ENCODE peak calls at places on chromosomes 12 and 14, in four cellular contexts. H, Y, L and N are unnamed samples.
A peak's percentile ranks its signal among the peaks of the same experiment; 100 is the strongest.

GRCh38 chr12:98465505-98465904 is 49.9 kb upstream of the TMPO start:
- DNase-seq in H (no peak), Y (no peak), L (no peak), N (no peak)

GRCh38 chr14:24612186-24612585 is 2.7 kb upstream of the GZMH start:
- DNase-seq in H (no peak), Y (peak; percentile 58), L (no peak), N (no peak)

GRCh38 chr12:69658203-69658602 is 40.9 kb downstream of the BEST3 start:
- DNase-seq in H (no peak), Y (no peak), L (no peak), N (no peak)

GRCh38 chr12:88185988-88186387 is 43.9 kb downstream of the TMTC3 start:
- DNase-seq in H (peak; percentile 1), Y (no peak), L (no peak), N (no peak)

GRCh38 chr14:20418501-20418909 is 5.2 kb upstream of the TEP1 start:
- DNase-seq in H (no peak), Y (peak; percentile 86), L (no peak), N (no peak)

GRCh38 chr14:101250948-101251811 is 310.1 kb upstream of the DIO3 start:
- DNase-seq in H (no peak), Y (no peak), L (no peak), N (no peak)

GRCh38 chr12:64039285-64039871 is 182.7 kb downstream of the KICS2 start:
- DNase-seq in H (no peak), Y (no peak), L (no peak), N (peak; percentile 38)

GRCh38 chr12:133203344-133204263 is 22.3 kb downstream of the ZNF268 start:
- DNase-seq in H (no peak), Y (no peak), L (no peak), N (no peak)

GRCh38 chr12:112862570-112863137 is 44.1 kb upstream of the OAS1 start:
- DNase-seq in H (no peak), Y (no peak), L (no peak), N (no peak)

GRCh38 chr12:54560374-54560858 is 11.0 kb downstream of the PDE1B start:
- DNase-seq in H (peak; percentile 21), Y (no peak), L (peak; percentile 98), N (no peak)

GRCh38 chr14:75273272-75274044 is 5.2 kb upstream of the FOS start:
- DNase-seq in H (no peak), Y (no peak), L (no peak), N (no peak)

GRCh38 chr12:123269980-123270379 is 1.7 kb downstream of the CDK2AP1 start:
- DNase-seq in H (no peak), Y (peak; percentile 92), L (no peak), N (no peak)

GRCh38 chr12:115190191-115190590 is 506.2 kb upstream of the TBX3 start:
- DNase-seq in H (no peak), Y (no peak), L (no peak), N (no peak)

GRCh38 chr12:92136883-92137582 is 8.6 kb downstream of the BTG1 start:
- DNase-seq in H (peak; percentile 49), Y (peak; percentile 65), L (no peak), N (no peak)

GRCh38 chr14:100617715-100618693 is 30.8 kb upstream of the BEGAIN start:
- DNase-seq in H (no peak), Y (no peak), L (no peak), N (no peak)

GRCh38 chr14:73785834-73786631 is 65.6 kb upstream of the PTGR2 start:
- DNase-seq in H (peak; percentile 46), Y (peak; percentile 95), L (peak; percentile 49), N (no peak)

GRCh38 chr12:49527361-49528130 is 11.3 kb upstream of the KCNH3 start:
- DNase-seq in H (no peak), Y (no peak), L (no peak), N (no peak)

GRCh38 chr14:93332853-93333630 is at the start of gene BTBD7:
- DNase-seq in H (peak; percentile 90), Y (peak; percentile 90), L (peak; percentile 94), N (peak; percentile 68)

GRCh38 chr14:69038449-69039286 is 59.6 kb upstream of the ACTN1 start:
- DNase-seq in H (no peak), Y (no peak), L (no peak), N (no peak)

GRCh38 chr12:111753144-111753881 is 13.4 kb upstream of the ALDH2 start:
- DNase-seq in H (peak; percentile 2), Y (peak; percentile 53), L (peak; percentile 86), N (no peak)

GRCh38 chr12:29581641-29582040 is 84.2 kb upstream of the OVCH1 start:
- DNase-seq in H (no peak), Y (no peak), L (no peak), N (peak; percentile 39)

GRCh38 chr14:97402279-97402678 is 605.1 kb downstream of the VRK1 start:
- DNase-seq in H (no peak), Y (no peak), L (no peak), N (no peak)

GRCh38 chr12:112185093-112185923 is 59.9 kb downstream of the TRAFD1 start:
- DNase-seq in H (no peak), Y (no peak), L (no peak), N (no peak)

GRCh38 chr12:131818821-131819585 is 9.2 kb upstream of the MMP17 start:
- DNase-seq in H (no peak), Y (peak; percentile 54), L (no peak), N (no peak)

GRCh38 chr12:2057041-2057792 is 4.4 kb downstream of the CACNA1C start:
- DNase-seq in H (peak; percentile 34), Y (peak; percentile 56), L (peak; percentile 47), N (peak; percentile 7)

GRCh38 chr12:7059780-7060179 is 738 bp upstream of the C1S start:
- DNase-seq in H (no peak), Y (no peak), L (no peak), N (no peak)

GRCh38 chr12:96263449-96263902 is 69.3 kb downstream of the ELK3 start:
- DNase-seq in H (no peak), Y (peak; percentile 90), L (no peak), N (no peak)

GRCh38 chr12:108629824-108630476 is 3.7 kb downstream of the SELPLG start:
- DNase-seq in H (no peak), Y (peak; percentile 21), L (peak; percentile 90), N (no peak)

GRCh38 chr14:21092147-21093011 is 6.1 kb downstream of the ZNF219 start:
- DNase-seq in H (peak; percentile 40), Y (peak; percentile 72), L (peak; percentile 75), N (peak; percentile 82)

GRCh38 chr12:102016472-102016871 is 45.3 kb downstream of the WASHC3 start:
- DNase-seq in H (no peak), Y (no peak), L (no peak), N (no peak)

GRCh38 chr14:32417956-32418552 is 89.0 kb downstream of the AKAP6 start:
- DNase-seq in H (no peak), Y (no peak), L (no peak), N (no peak)

GRCh38 chr14:90828642-90829487 is 12.6 kb upstream of the TTC7B start:
- DNase-seq in H (no peak), Y (no peak), L (no peak), N (no peak)

GRCh38 chr12:104903648-104904423 is 54.3 kb downstream of the SLC41A2 start:
- DNase-seq in H (no peak), Y (peak; percentile 41), L (no peak), N (no peak)
- TF ChIP-seq TCF7L2 in H (no peak), Y (no peak), L (no peak), N (no peak)

GRCh38 chr12:20314325-20314724 is 54.0 kb upstream of the PDE3A start:
- DNase-seq in H (no peak), Y (no peak), L (no peak), N (no peak)

GRCh38 chr12:20305470-20305869 is 62.9 kb upstream of the PDE3A start:
- DNase-seq in H (no peak), Y (no peak), L (no peak), N (no peak)

DNA sequence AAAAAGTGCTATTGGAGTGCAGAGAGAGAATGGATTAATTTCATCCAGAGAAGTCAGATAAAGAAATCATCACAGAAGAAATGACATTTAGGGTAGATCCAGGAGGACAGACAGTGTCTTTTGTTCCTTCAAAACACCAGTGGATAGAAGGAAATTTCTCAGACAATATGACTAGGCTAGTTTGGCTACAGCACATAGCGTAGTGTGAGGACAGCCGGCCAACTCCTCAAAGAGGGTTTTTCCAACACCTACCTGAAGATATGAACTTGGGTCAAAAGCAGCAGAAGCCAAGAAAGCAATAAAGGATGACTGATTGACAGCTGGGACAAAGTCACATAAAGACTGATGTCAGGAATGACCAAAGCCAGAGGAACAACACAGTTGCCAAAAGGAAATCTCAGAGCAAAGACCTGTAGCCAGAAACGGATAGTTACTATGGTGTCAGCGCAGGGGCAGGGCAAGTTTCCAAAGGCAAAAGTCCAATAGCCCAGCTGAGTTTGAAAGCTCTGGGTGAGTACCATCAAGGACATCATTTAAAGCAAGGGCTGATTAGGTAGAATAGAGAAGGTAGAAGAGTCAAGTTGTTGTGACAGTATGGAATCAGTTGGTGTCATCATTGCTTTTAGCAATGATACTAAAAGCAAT is 58.7 kb upstream of the PDE3A start:
- DNase-seq in H (no peak), Y (no peak), L (no peak), N (no peak)
- H3K4me3 ChIP-seq in H (no peak overlapping the region), Y (no peak overlapping the region), L (no peak overlapping the region), N (no peak overlapping the region)

DNA sequence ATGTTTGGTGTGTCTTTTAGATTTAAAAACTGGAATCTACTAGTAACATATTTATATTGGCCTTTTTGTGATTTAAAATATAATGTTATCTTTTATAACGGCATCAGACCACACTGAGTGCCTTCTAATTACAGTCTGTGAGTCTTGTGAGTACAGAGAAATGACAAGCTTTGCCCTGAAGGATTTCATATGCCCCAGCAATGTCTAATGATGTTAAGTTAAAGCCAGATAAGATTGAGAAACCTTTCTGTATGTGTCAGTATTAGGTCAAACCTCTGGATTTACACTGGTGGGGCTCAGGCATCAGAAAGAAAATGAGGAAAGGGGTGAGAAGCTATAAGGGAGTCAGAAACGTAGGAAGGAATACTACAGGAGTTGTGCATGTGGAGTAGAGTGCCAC is 25.2 kb downstream of the PLEKHA5 start:
- DNase-seq in H (no peak), Y (no peak), L (no peak), N (no peak)
- H3K4me1 ChIP-seq in H (no peaks in the 10 kb centered on the region), Y (peaks cover 6% of the 10 kb centered on the region), L (no peaks in the 10 kb centered on the region), N (no peaks in the 10 kb centered on the region)

GRCh38 chr12:76450690-76451089 is 102.5 kb upstream of the BBS10 start:
- DNase-seq in H (peak; percentile 74), Y (no peak), L (peak; percentile 11), N (no peak)
- TF ChIP-seq TCF7L2 in H (no peak), Y (no peak), L (no peak), N (no peak)

GRCh38 chr12:80400591-80400991 is 43.4 kb upstream of the PTPRQ start:
- DNase-seq in H (no peak), Y (no peak), L (no peak), N (no peak)
- H3K4me3 ChIP-seq in H (no peak overlapping the region), Y (no peak overlapping the region), L (no peak overlapping the region), N (no peak overlapping the region)